ENCODE peak calls at places on chromosomes 1 and 21, in four cellular contexts. T, Y, D and N are unnamed samples.
A peak's percentile ranks its signal among the peaks of the same experiment; 100 is the strongest.

GRCh38 chr1:153353226-153353947 is 4.3 kb upstream of the S100A9 start:
- DNase-seq in T (peak; percentile 49), Y (peak; percentile 12), D (peak; percentile 8), N (no peak)

GRCh38 chr1:201546093-201546492 is 7.2 kb downstream of the NAV1 start:
- DNase-seq in T (no peak), Y (no peak), D (peak; percentile 32), N (no peak)

GRCh38 chr1:200096774-200097173 is 69.3 kb downstream of the NR5A2 start:
- DNase-seq in T (no peak), Y (no peak), D (no peak), N (no peak)

GRCh38 chr1:67342002-67342890 is 34.6 kb downstream of the IL12RB2 start:
- DNase-seq in T (no peak), Y (no peak), D (no peak), N (no peak)

GRCh38 chr21:46409641-46410406 is 48.9 kb upstream of the DIP2A start:
- DNase-seq in T (no peak), Y (no peak), D (no peak), N (no peak)

GRCh38 chr1:151710187-151710586 is 6.4 kb downstream of the CELF3 start:
- DNase-seq in T (peak; percentile 74), Y (no peak), D (no peak), N (no peak)

GRCh38 chr1:207282049-207282448 is 39.4 kb upstream of the CD55 start:
- DNase-seq in T (no peak), Y (no peak), D (no peak), N (no peak)

GRCh38 chr1:147111381-147112130 is 60.7 kb downstream of the PRKAB2 start:
- DNase-seq in T (no peak), Y (no peak), D (no peak), N (no peak)

GRCh38 chr1:8871539-8871935 is 6.9 kb downstream of the ENO1 start:
- DNase-seq in T (no peak), Y (no peak), D (no peak), N (no peak)

GRCh38 chr1:109446236-109446635 is 20.0 kb upstream of the PSMA5 start:
- DNase-seq in T (no peak), Y (no peak), D (no peak), N (no peak)

GRCh38 chr1:155127672-155128468 is at the start of gene EFNA1:
- DNase-seq in T (peak; percentile 78), Y (peak; percentile 59), D (no peak), N (no peak)

GRCh38 chr1:75514270-75514669 is 96.6 kb downstream of the SLC44A5 start:
- DNase-seq in T (no peak), Y (no peak), D (no peak), N (no peak)

GRCh38 chr1:9942399-9942938 is 722 bp downstream of the LZIC start:
- DNase-seq in T (peak; percentile 40), Y (peak; percentile 58), D (no peak), N (peak; percentile 17)

GRCh38 chr1:162055062-162055461 is 14.4 kb upstream of the NOS1AP start:
- DNase-seq in T (no peak), Y (peak; percentile 64), D (peak; percentile 66), N (peak; percentile 75)

GRCh38 chr1:232988572-232989040 is 38.2 kb downstream of the NTPCR start:
- DNase-seq in T (no peak), Y (no peak), D (no peak), N (no peak)

GRCh38 chr1:213242883-213243282 is 191.8 kb downstream of the RPS6KC1 start:
- DNase-seq in T (no peak), Y (no peak), D (no peak), N (no peak)

GRCh38 chr1:50097041-50097739 is 11.5 kb upstream of the ELAVL4 start:
- DNase-seq in T (no peak), Y (no peak), D (no peak), N (no peak)

DNA sequence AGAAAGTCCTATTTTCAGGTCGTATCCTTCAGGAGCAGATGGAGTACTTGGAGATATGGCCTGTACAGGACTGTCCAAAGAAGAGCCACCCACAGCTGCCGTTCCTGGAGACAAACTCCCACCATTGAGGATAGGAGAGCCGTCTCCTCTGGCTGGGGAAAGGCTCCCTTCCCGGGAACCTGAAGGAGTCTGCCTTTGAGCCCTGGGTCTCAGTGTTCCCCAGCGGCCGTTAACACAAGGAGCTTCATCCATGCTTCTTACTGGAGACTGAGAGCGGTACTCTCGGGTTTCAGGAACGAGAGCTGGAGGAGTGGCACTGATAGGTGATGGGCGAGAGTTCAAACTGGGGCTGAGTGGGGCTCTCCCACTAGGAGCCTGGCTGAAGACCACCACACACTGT is 14.4 kb upstream of the CPLANE2 start:
- DNase-seq in T (no peak), Y (no peak), D (no peak), N (no peak)
- H3K36me3 ChIP-seq in T (peaks cover 86% of the 10 kb centered on the region), Y (peaks cover 70% of the 10 kb centered on the region), D (peaks cover 30% of the 10 kb centered on the region), N (peaks cover 16% of the 10 kb centered on the region)

GRCh38 chr1:90162216-90162615 is 167.3 kb downstream of the ZNF326 start:
- DNase-seq in T (no peak), Y (no peak), D (no peak), N (no peak)
- TF ChIP-seq TCF7L2 in T (no peak), Y (no peak), D (no peak), N (no peak)

DNA sequence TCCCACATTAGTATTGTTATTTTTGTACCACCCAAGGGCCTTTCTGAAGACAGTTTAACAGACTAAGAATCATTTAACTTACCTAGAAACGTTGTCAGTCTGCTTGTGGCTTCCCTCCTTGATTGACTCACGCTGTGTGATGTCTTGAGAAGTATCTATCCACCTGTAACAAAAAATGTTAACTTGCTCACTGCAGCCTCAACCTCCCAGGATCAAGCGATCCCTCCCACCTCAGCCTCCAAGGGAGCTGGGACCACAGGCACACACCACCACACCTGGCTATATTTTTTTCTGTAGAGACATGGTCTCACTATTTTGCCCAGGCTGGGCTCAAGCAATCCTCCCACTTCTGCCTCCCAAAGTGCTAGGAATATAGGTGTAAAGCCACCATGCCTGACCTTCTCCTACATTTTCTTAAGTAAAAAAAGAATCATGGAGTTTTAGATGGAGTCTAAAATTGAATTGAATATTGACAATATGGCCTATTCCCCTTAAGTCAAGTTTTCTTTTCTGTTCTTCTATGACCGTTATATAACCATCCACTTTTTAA is 15.6 kb downstream of the SFPQ start:
- DNase-seq in T (no peak), Y (no peak), D (no peak), N (no peak)
- H3K36me3 ChIP-seq in T (peaks cover 74% of the 10 kb centered on the region), Y (peaks cover 48% of the 10 kb centered on the region), D (peaks cover 70% of the 10 kb centered on the region), N (peaks cover 63% of the 10 kb centered on the region)

GRCh38 chr1:227388771-227389170 is 70.5 kb upstream of the CDC42BPA start:
- DNase-seq in T (no peak), Y (no peak), D (no peak), N (no peak)
- TF ChIP-seq TCF7L2 in T (no peak), Y (no peak), D (no peak), N (no peak)

GRCh38 chr21:37939838-37940237 is 23.6 kb upstream of the KCNJ6 start:
- DNase-seq in T (no peak), Y (no peak), D (no peak), N (no peak)
- H3K36me3 ChIP-seq in T (no peaks in the 10 kb centered on the region), Y (no peaks in the 10 kb centered on the region), D (no peaks in the 10 kb centered on the region), N (no peaks in the 10 kb centered on the region)

GRCh38 chr1:246427611-246428010 is 79.5 kb downstream of the SMYD3 start:
- DNase-seq in T (no peak), Y (no peak), D (no peak), N (no peak)

GRCh38 chr1:246425895-246426294 is 81.2 kb downstream of the SMYD3 start:
- DNase-seq in T (no peak), Y (no peak), D (no peak), N (no peak)

GRCh38 chr1:246428542-246429308 is 78.4 kb downstream of the SMYD3 start:
- DNase-seq in T (no peak), Y (no peak), D (peak; percentile 2), N (no peak)

GRCh38 chr1:246425139-246425794 is 81.8 kb downstream of the SMYD3 start:
- DNase-seq in T (no peak), Y (no peak), D (no peak), N (no peak)
- TF ChIP-seq TCF7L2 in T (no peak), Y (no peak), D (no peak), N (no peak)

GRCh38 chr1:246550402-246550801 is 15.7 kb downstream of the TFB2M start:
- DNase-seq in T (no peak), Y (no peak), D (no peak), N (no peak)
- H3K36me3 ChIP-seq in T (peaks cover 90% of the 10 kb centered on the region), Y (peaks cover 57% of the 10 kb centered on the region), D (peaks cover 12% of the 10 kb centered on the region), N (peaks cover 15% of the 10 kb centered on the region)